ENCODE peak calls at places on chromosomes 12 and 14, in four cellular contexts. G is stimulated activated CD8-positive, alpha-beta memory T cell treated with anti-CD3 and anti-CD28 coated beads, Interleukin-4, amount 100 ng/mL, for 1 hour; P is heart right ventricle; V is heart left ventricle. X is an unnamed sample.

GRCh38 chr12:13097526-13097925 is 5.9 kb downstream of the GSG1 start:
- DNase-seq in G (no peak), P (no peak), V (peak; percentile 48), X (no peak)

GRCh38 chr14:56205906-56206305 is 87.7 kb downstream of the PELI2 start:
- DNase-seq in G (no peak), P (no peak), V (no peak), X (no peak)

GRCh38 chr14:78227466-78228077 is 57.4 kb downstream of the NRXN3 start:
- DNase-seq in G (no peak), P (no peak), V (no peak), X (no peak)

GRCh38 chr12:57106021-57106708 is 5.0 kb downstream of the STAT6 start:
- DNase-seq in G (no peak), P (no peak), V (no peak), X (no peak)

GRCh38 chr14:39243831-39244230 is 10.1 kb downstream of the MIA2 start:
- DNase-seq in G (no peak), P (no peak), V (no peak), X (no peak)

GRCh38 chr12:6638305-6638704 is 2.5 kb upstream of the LPAR5 start:
- DNase-seq in G (no peak), P (no peak), V (no peak), X (no peak)

GRCh38 chr12:11882301-11883019 is 188.3 kb upstream of the BCL2L14 start:
- DNase-seq in G (no peak), P (no peak), V (no peak), X (no peak)

GRCh38 chr14:71636076-71636475 is 296.2 kb upstream of the RGS6 start:
- DNase-seq in G (no peak), P (no peak), V (no peak), X (no peak)

GRCh38 chr12:26010293-26010821 is 51.9 kb downstream of the RASSF8 start:
- DNase-seq in G (no peak), P (no peak), V (no peak), X (no peak)

GRCh38 chr12:80681287-80681686 is 26.1 kb upstream of the MYF6 start:
- DNase-seq in G (no peak), P (no peak), V (no peak), X (no peak)

GRCh38 chr12:84982888-84983287 is 53.2 kb downstream of the TSPAN19 start:
- DNase-seq in G (no peak), P (no peak), V (no peak), X (no peak)

GRCh38 chr12:90079811-90080210 is 371.2 kb upstream of the ATP2B1 start:
- DNase-seq in G (no peak), P (no peak), V (no peak), X (no peak)

GRCh38 chr12:6553051-6553868 is 2.6 kb downstream of the IFFO1 start:
- DNase-seq in G (no peak), P (peak; percentile 81), V (peak; percentile 77), X (peak; percentile 78)

GRCh38 chr14:29310757-29311156 is 544.2 kb downstream of the FOXG1 start:
- DNase-seq in G (no peak), P (no peak), V (no peak), X (no peak)

GRCh38 chr14:24198845-24199524 is 3.7 kb upstream of the TM9SF1 start:
- DNase-seq in G (no peak), P (no peak), V (no peak), X (no peak)

GRCh38 chr12:3313655-3314305 is 177.2 kb upstream of the PRMT8 start:
- DNase-seq in G (no peak), P (no peak), V (no peak), X (no peak)

GRCh38 chr14:69613312-69614073 is 2.1 kb downstream of the SUSD6 start:
- DNase-seq in G (no peak), P (no peak), V (no peak), X (no peak)

GRCh38 chr12:3568695-3569094 is 77.7 kb downstream of the PRMT8 start:
- DNase-seq in G (no peak), P (no peak), V (no peak), X (no peak)

GRCh38 chr14:66105819-66106218 is 380.4 kb upstream of the CCDC196 start:
- DNase-seq in G (no peak), P (no peak), V (no peak), X (no peak)

GRCh38 chr14:104753528-104754212 is 723 bp downstream of the SIVA1 start:
- DNase-seq in G (no peak), P (no peak), V (no peak), X (no peak)

GRCh38 chr14:24398943-24399801 is at the start of gene NYNRIN:
- DNase-seq in G (no peak), P (no peak), V (no peak), X (peak; percentile 65)

GRCh38 chr12:72673853-72674252 is 401.7 kb downstream of the TRHDE start:
- DNase-seq in G (no peak), P (no peak), V (no peak), X (no peak)

GRCh38 chr12:30694971-30695326 is 720 bp downstream of the IPO8 start:
- DNase-seq in G (no peak), P (no peak), V (peak; percentile 24), X (peak; percentile 29)

GRCh38 chr12:113271853-113272561 is 50.7 kb downstream of the TPCN1 start:
- DNase-seq in G (no peak), P (peak; percentile 85), V (peak; percentile 83), X (peak; percentile 91)

GRCh38 chr12:204261-204678 is 9.7 kb downstream of the SLC6A12 start:
- DNase-seq in G (no peak), P (no peak), V (no peak), X (no peak)

GRCh38 chr14:83975435-83976222 is 1554.3 kb upstream of the FLRT2 start:
- DNase-seq in G (no peak), P (peak; percentile 56), V (peak; percentile 47), X (peak; percentile 56)

GRCh38 chr12:48331389-48331788 is 19.3 kb downstream of the ZNF641 start:
- DNase-seq in G (no peak), P (no peak), V (no peak), X (no peak)